ENCODE peak calls at places on chromosomes 7 and 10, in seven cellular contexts. B, I, C, P, S, G and K are unnamed samples.
A peak's percentile ranks its signal among the peaks of the same experiment; 100 is the strongest.

GRCh38 chr10:66349726-66350125 is 576.1 kb upstream of the LRRTM3 start:
- DNase-seq in B (peak; percentile 67), I (no peak), C (no peak), P (peak; percentile 44), S (no peak), G (no peak), K (no peak)

GRCh38 chr7:41164440-41164839 is 538.5 kb downstream of the INHBA start:
- DNase-seq in B (no peak), I (peak; percentile 58), C (peak; percentile 52), P (peak; percentile 74), S (no peak), G (no peak), K (no peak)

GRCh38 chr10:86437447-86437846 is 70.9 kb upstream of the GRID1 start:
- DNase-seq in B (no peak), I (no peak), C (no peak), P (no peak), S (no peak), G (no peak), K (no peak)

GRCh38 chr10:11207276-11207809 is 189.7 kb downstream of the CELF2 start:
- DNase-seq in B (no peak), I (no peak), C (no peak), P (no peak), S (no peak), G (no peak), K (no peak)

GRCh38 chr7:44541-44896 is 147.9 kb upstream of the FAM20C start:
- DNase-seq in B (no peak), I (no peak), C (no peak), P (no peak), S (no peak), G (no peak), K (no peak)

GRCh38 chr7:83704564-83704963 is 55.6 kb upstream of the SEMA3E start:
- DNase-seq in B (no peak), I (no peak), C (no peak), P (no peak), S (no peak), G (no peak), K (no peak)

GRCh38 chr7:44075296-44076075 is 6.8 kb downstream of the POLM start:
- DNase-seq in B (no peak), I (no peak), C (no peak), P (no peak), S (no peak), G (no peak), K (no peak)

GRCh38 chr10:112711366-112711765 is 238.7 kb upstream of the TCF7L2 start:
- DNase-seq in B (peak; percentile 61), I (peak; percentile 53), C (peak; percentile 60), P (peak; percentile 72), S (no peak), G (no peak), K (no peak)

GRCh38 chr7:2886900-2887299 is 42.8 kb upstream of the GNA12 start:
- DNase-seq in B (peak; percentile 83), I (peak; percentile 82), C (no peak), P (peak; percentile 78), S (peak; percentile 84), G (peak; percentile 86), K (peak; percentile 81)

GRCh38 chr10:25683291-25683690 is 250.7 kb upstream of the MYO3A start:
- DNase-seq in B (no peak), I (no peak), C (no peak), P (no peak), S (no peak), G (no peak), K (no peak)

GRCh38 chr7:66697451-66698438 is 42.8 kb upstream of the RABGEF1 start:
- DNase-seq in B (peak; percentile 14), I (peak; percentile 65), C (peak; percentile 19), P (peak; percentile 76), S (no peak), G (peak; percentile 47), K (no peak)

GRCh38 chr7:20280475-20281351 is 50.0 kb upstream of the ITGB8 start:
- DNase-seq in B (peak; percentile 71), I (peak; percentile 88), C (peak; percentile 52), P (peak; percentile 91), S (no peak), G (no peak), K (no peak)

GRCh38 chr10:112131996-112132395 is 51.6 kb downstream of the GPAM start:
- DNase-seq in B (no peak), I (no peak), C (no peak), P (no peak), S (no peak), G (no peak), K (no peak)

GRCh38 chr7:25832926-25833325 is 319.1 kb upstream of the NFE2L3 start:
- DNase-seq in B (no peak), I (no peak), C (no peak), P (no peak), S (no peak), G (no peak), K (no peak)

GRCh38 chr7:23062452-23062851 is 43.1 kb upstream of the KLHL7 start:
- DNase-seq in B (no peak), I (peak; percentile 80), C (no peak), P (peak; percentile 85), S (no peak), G (no peak), K (no peak)

GRCh38 chr10:101146392-101147251 is 15.5 kb downstream of the TLX1 start:
- DNase-seq in B (no peak), I (no peak), C (no peak), P (no peak), S (no peak), G (peak; percentile 79), K (no peak)

GRCh38 chr7:4214501-4215155 is 467.5 kb upstream of the FOXK1 start:
- DNase-seq in B (no peak), I (no peak), C (no peak), P (no peak), S (no peak), G (no peak), K (no peak)

GRCh38 chr7:151233111-151233701 is 923 bp downstream of the CHPF2 start:
- DNase-seq in B (peak; percentile 78), I (peak; percentile 89), C (peak; percentile 18), P (peak; percentile 88), S (peak; percentile 32), G (no peak), K (no peak)

GRCh38 chr7:13908667-13909382 is 80.6 kb downstream of the ETV1 start:
- DNase-seq in B (peak; percentile 4), I (no peak), C (no peak), P (no peak), S (no peak), G (no peak), K (no peak)

GRCh38 chr10:100535338-100535714 is 417 bp upstream of the HIF1AN start:
- DNase-seq in B (no peak), I (no peak), C (no peak), P (no peak), S (no peak), G (no peak), K (no peak)

GRCh38 chr7:69598487-69599148 is 343 bp downstream of the AUTS2 start:
- DNase-seq in B (no peak), I (no peak), C (no peak), P (peak; percentile 42), S (peak; percentile 65), G (no peak), K (no peak)

GRCh38 chr10:6074489-6075301 is 12.5 kb upstream of the IL2RA start:
- DNase-seq in B (peak; percentile 24), I (peak; percentile 86), C (no peak), P (peak; percentile 94), S (no peak), G (no peak), K (no peak)

GRCh38 chr10:72511414-72511813 is 114.5 kb downstream of the MICU1 start:
- DNase-seq in B (no peak), I (no peak), C (no peak), P (no peak), S (no peak), G (no peak), K (no peak)

GRCh38 chr7:100674441-100675407 is 1.2 kb downstream of the GNB2 start:
- DNase-seq in B (no peak), I (no peak), C (no peak), P (no peak), S (peak; percentile 63), G (peak; percentile 76), K (no peak)

GRCh38 chr7:155189600-155189989 is 108.1 kb upstream of the INSIG1 start:
- DNase-seq in B (no peak), I (no peak), C (no peak), P (no peak), S (no peak), G (no peak), K (no peak)

GRCh38 chr7:77825140-77825539 is 26.6 kb downstream of the PHTF2 start:
- DNase-seq in B (no peak), I (no peak), C (no peak), P (no peak), S (no peak), G (no peak), K (no peak)

GRCh38 chr7:106138776-106139175 is 26.7 kb upstream of the SYPL1 start:
- DNase-seq in B (no peak), I (no peak), C (no peak), P (no peak), S (no peak), G (peak; percentile 46), K (no peak)

GRCh38 chr7:142689439-142690168 is 59.7 kb upstream of the PRSS1 start:
- DNase-seq in B (no peak), I (no peak), C (no peak), P (no peak), S (peak; percentile 50), G (no peak), K (no peak)
- TF ChIP-seq CTCF in B (peak; percentile 25), I (no peak), C (peak; percentile 5), P (no peak), S (peak; percentile 85), G (peak; percentile 58), K (peak; percentile 45)

DNA sequence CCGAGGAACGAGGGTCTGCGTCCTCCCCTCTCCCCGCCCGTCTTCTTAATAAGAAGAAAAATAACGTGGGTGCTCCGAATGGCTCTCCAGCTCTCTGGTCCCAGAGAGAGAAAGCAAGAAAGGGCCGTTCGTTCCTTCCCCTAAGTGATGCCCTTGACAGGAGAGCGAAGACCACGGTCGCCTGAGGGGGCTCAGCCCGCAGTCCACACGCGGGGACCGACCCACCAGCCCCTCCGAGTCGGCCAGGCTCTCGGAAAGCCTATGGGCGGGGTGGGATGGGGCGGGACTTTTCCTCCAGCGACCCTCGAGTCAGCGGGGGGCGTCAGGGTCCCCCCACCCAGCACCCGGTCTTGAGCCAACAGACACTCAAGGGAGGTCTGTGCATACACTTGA is 53.2 kb upstream of the FHIP2A start:
- DNase-seq in B (no peak), I (no peak), C (no peak), P (no peak), S (no peak), G (peak; percentile 73), K (no peak)
- TF ChIP-seq CTCF in B (no peak), I (no peak), C (no peak), P (no peak), S (no peak), G (no peak), K (no peak)

GRCh38 chr10:121974535-121975294 is at the start of gene NSMCE4A:
- DNase-seq in B (peak; percentile 57), I (peak; percentile 71), C (no peak), P (peak; percentile 76), S (peak; percentile 88), G (peak; percentile 94), K (no peak)
- TF ChIP-seq CTCF in B (no peak), I (peak; percentile 71), C (no peak), P (peak; percentile 34), S (peak; percentile 78), G (peak; percentile 77), K (peak; percentile 44)

DNA sequence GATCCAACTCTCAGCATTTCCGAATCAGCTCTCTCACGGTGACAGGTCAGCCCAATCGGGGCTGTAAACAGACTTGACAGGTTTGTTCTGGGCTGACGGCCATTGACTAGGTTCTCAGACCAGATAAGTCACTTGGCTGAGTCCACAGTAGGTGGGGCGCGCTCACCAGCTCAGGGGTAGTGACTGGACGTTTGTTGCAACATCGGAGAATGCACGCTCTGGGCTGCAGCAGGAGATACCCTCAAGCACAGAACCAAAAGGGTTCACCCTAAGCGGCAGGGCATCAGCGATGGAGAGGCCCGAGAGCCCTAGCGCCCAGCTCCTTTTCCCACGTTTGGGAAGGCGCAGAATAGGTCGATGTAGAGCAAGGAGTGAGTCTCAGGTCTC is 1.8 kb downstream of the KLLN start:
- DNase-seq in B (peak; percentile 67), I (peak; percentile 89), C (no peak), P (peak; percentile 88), S (peak; percentile 82), G (no peak), K (no peak)
- TF ChIP-seq CTCF in B (peak; percentile 52), I (peak; percentile 45), C (peak; percentile 39), P (peak; percentile 14), S (no peak), G (peak; percentile 30), K (no peak)